ENCODE peak calls at places on chromosomes 4 and X, in four cellular contexts. B, Q, J and S are unnamed samples.

GRCh38 chr4:38152305-38152704 is 192.1 kb downstream of the PTTG2 start:
- DNase-seq in J (no peak), B (no peak), Q (no peak), S (no peak)

GRCh38 chrX:7062912-7063311 is 84.6 kb upstream of the STS start:
- DNase-seq in J (no peak), B (no peak), Q (no peak), S (no peak)

GRCh38 chrX:31168596-31168995 is 96.8 kb upstream of the FTHL17 start:
- DNase-seq in B (no peak), J (no peak), Q (no peak), S (peak; percentile 58)

GRCh38 chrX:12771445-12772069 is 19.7 kb upstream of the PRPS2 start:
- DNase-seq in B (peak; percentile 78), J (peak; percentile 19), Q (peak; percentile 58), S (peak; percentile 84)

GRCh38 chrX:17968367-17968766 is 107.3 kb upstream of the RAI2 start:
- DNase-seq in Q (no peak), B (no peak), J (no peak), S (no peak)

GRCh38 chr4:153076861-153077260 is 127.4 kb upstream of the TRIM2 start:
- DNase-seq in B (no peak), J (no peak), Q (no peak), S (no peak)

GRCh38 chr4:81164623-81165416 is 50.2 kb downstream of the PRKG2 start:
- DNase-seq in J (peak; percentile 77), Q (no peak), B (peak; percentile 94), S (no peak)

GRCh38 chr4:88002786-88003185 is 4.6 kb upstream of the PKD2 start:
- DNase-seq in J (peak; percentile 30), B (no peak), Q (peak; percentile 23), S (no peak)

GRCh38 chr4:86453044-86453501 is 93.2 kb upstream of the MAPK10 start:
- DNase-seq in Q (peak; percentile 63), J (peak; percentile 22), B (peak; percentile 4), S (no peak)

GRCh38 chr4:121800961-121801714 is at the start of gene EXOSC9:
- DNase-seq in Q (peak; percentile 97), B (peak; percentile 93), J (peak; percentile 92), S (peak; percentile 97)

GRCh38 chrX:155115174-155115830 is 44.0 kb downstream of the BRCC3 start:
- DNase-seq in B (no peak), J (no peak), Q (no peak), S (no peak)

GRCh38 chr4:176443117-176443516 is 123.4 kb downstream of the SPCS3 start:
- DNase-seq in B (peak; percentile 89), Q (peak; percentile 86), J (peak; percentile 98), S (no peak)

GRCh38 chrX:24306430-24306829 is 7.4 kb downstream of the SUPT20HL2 start:
- DNase-seq in Q (peak; percentile 17), B (no peak), J (no peak), S (peak; percentile 5)

GRCh38 chr4:71229477-71230257 is 109.2 kb upstream of the SLC4A4 start:
- DNase-seq in B (peak; percentile 70), Q (peak; percentile 78), J (peak; percentile 50), S (peak; percentile 30)

GRCh38 chrX:1598876-1599790 is 7.7 kb downstream of the AKAP17A start:
- DNase-seq in Q (no peak), B (no peak), J (no peak), S (no peak)

GRCh38 chrX:23694606-23695005 is 27.3 kb downstream of the PRDX4 start:
- DNase-seq in J (peak; percentile 37), Q (peak; percentile 66), B (peak; percentile 72), S (peak; percentile 63)

GRCh38 chr4:70705146-70705855 is 16.5 kb upstream of the RUFY3 start:
- DNase-seq in J (peak; percentile 68), Q (peak; percentile 66), B (peak; percentile 88), S (peak; percentile 80)

GRCh38 chrX:46865281-46865680 is 28.4 kb downstream of the RP2 start:
- DNase-seq in B (peak; percentile 69), J (peak; percentile 69), Q (peak; percentile 45), S (no peak)

GRCh38 chr4:123304151-123305021 is 92.2 kb upstream of the SPRY1 start:
- DNase-seq in Q (no peak), B (no peak), J (no peak), S (peak; percentile 34)

GRCh38 chrX:17933856-17934255 is 72.8 kb upstream of the RAI2 start:
- DNase-seq in B (peak; percentile 35), Q (no peak), J (no peak), S (no peak)

GRCh38 chr4:102103368-102103767 is 241.9 kb downstream of the SLC39A8 start:
- DNase-seq in J (no peak), Q (no peak), B (no peak), S (no peak)

GRCh38 chr4:3486556-3487270 is 23.6 kb downstream of the DOK7 start:
- DNase-seq in B (no peak), Q (no peak), J (no peak), S (no peak)

GRCh38 chr4:186587416-186588018 is 32.1 kb upstream of the MTNR1A start:
- DNase-seq in Q (peak; percentile 77), J (peak; percentile 41), B (peak; percentile 54), S (peak; percentile 63)

GRCh38 chr4:85842540-85842939 is 367.6 kb downstream of the ARHGAP24 start:
- DNase-seq in J (peak; percentile 66), B (peak; percentile 12), Q (no peak), S (no peak)

GRCh38 chrX:65643046-65643785 is 24.2 kb upstream of the MSN start:
- DNase-seq in J (peak; percentile 63), Q (peak; percentile 57), B (peak; percentile 68), S (no peak)

GRCh38 chr4:174983128-174983750 is 65.1 kb downstream of the ADAM29 start:
- DNase-seq in B (no peak), Q (no peak), J (no peak), S (no peak)

GRCh38 chr4:109803924-109804571 is 2.2 kb upstream of the CFI start:
- DNase-seq in Q (peak; percentile 69), B (peak; percentile 58), J (peak; percentile 67), S (peak; percentile 66)

GRCh38 chr4:40962551-40963185 is 212.9 kb downstream of the NSUN7 start:
- DNase-seq in J (peak; percentile 87), Q (peak; percentile 95), B (no peak), S (no peak)

GRCh38 chr4:94714761-94715160 is 43.0 kb upstream of the BMPR1B start:
- DNase-seq in Q (peak; percentile 23), B (no peak), J (peak; percentile 89), S (no peak)

GRCh38 chr4:172245493-172245892 is 432.3 kb downstream of the GALNTL6 start:
- DNase-seq in Q (no peak), J (no peak), B (peak; percentile 6), S (no peak)

GRCh38 chrX:72105436-72105835 is 26.3 kb downstream of the RTL5 start:
- DNase-seq in Q (no peak), J (no peak), B (no peak), S (peak; percentile 79)

GRCh38 chrX:44935640-44936039 is 62.7 kb downstream of the KDM6A start:
- DNase-seq in J (no peak), B (peak; percentile 66), Q (no peak), S (no peak)
- H3K4me3 ChIP-seq in J (no peak overlapping the region), B (no peak overlapping the region), Q (no peak overlapping the region), S (no peak overlapping the region)

GRCh38 chr4:139605516-139605915 is 49.5 kb upstream of the SETD7 start:
- DNase-seq in Q (no peak), B (no peak), J (no peak), S (no peak)

GRCh38 chr4:139600662-139601061 is 44.6 kb upstream of the SETD7 start:
- DNase-seq in Q (no peak), J (no peak), B (no peak), S (no peak)

GRCh38 chr4:139607302-139608060 is 51.5 kb upstream of the SETD7 start:
- DNase-seq in J (no peak), Q (no peak), B (no peak), S (no peak)

GRCh38 chr4:139606600-139607301 is 50.7 kb upstream of the SETD7 start:
- DNase-seq in Q (peak; percentile 56), B (peak; percentile 54), J (peak; percentile 36), S (no peak)

GRCh38 chr4:139603576-139604387 is 47.8 kb upstream of the SETD7 start:
- DNase-seq in J (peak; percentile 52), Q (peak; percentile 74), B (peak; percentile 73), S (peak; percentile 61)
- TF ChIP-seq CTCF in J (peak; percentile 68), Q (peak; percentile 65), B (peak; percentile 75), S (peak; percentile 51)

GRCh38 chr4:16250665-16251365 is 24.5 kb upstream of the TAPT1 start:
- DNase-seq in B (peak; percentile 18), Q (peak; percentile 32), J (peak; percentile 83), S (no peak)
- H3K4me3 ChIP-seq in B (no peak overlapping the region), Q (no peak overlapping the region), J (no peak overlapping the region), S (no peak overlapping the region)

DNA sequence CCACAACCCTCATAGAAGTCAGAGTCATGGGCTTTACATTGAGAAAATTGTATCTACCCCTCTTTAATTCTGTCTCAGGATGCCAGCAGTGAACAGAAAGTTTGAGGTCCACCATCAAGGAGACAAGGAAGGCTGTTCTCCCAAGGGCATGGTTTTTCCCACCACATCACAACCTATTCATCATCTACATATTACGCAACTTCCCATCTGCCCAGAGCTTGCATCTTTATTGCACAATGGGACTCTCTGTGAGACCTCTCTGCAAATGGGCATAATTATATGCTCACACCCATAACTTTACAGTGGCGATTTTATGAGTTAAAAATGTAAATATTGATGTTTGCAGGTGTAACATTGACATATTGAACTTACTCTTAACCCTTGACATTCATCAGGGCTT is 38.9 kb downstream of the PAGE2 start:
- DNase-seq in B (no peak), Q (peak; percentile 42), J (no peak), S (no peak)
- TF ChIP-seq CTCF in B (no peak), Q (no peak), J (no peak), S (no peak)

DNA sequence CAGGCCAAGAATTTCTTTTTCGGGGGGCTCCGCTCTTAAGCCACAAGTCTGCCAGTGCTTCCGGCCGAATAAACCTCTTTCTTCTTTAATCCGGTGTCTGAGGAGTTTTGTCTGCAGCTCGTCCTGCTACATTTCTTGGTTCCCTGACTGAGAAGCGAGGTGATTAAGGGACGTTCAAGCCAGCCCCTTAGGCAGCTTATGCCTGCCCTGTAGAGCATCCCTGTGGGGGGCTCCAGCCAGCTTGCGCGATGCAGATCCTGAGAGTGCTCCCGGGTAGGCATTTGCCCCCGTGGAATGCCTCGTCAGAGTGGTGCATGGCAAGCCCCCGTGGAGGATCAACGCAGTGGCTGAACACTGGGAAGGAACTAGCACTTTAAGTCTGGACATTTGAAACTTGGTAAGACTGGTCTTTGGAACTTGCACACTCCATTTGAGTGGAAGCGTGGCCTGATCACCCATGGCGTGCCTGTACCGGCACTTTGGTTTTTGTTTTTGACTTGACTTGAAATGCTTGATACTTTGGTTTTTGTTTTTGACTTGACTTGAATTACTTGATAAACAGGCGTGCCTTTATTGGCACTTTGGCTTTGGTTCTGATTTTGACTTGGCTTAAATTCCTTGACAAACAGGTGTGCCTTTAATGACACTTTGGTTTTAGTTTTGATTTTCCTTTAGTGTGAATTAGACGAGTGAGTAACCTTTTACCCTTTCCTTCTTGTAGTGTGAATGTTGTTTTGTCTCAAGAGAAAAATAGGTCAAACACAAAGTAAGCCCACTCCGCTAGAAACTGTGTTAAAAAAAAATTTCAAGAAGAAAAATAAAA is 6.1 kb downstream of the ACOX3 start:
- DNase-seq in J (no peak), Q (no peak), B (no peak), S (peak; percentile 32)
- H3K4me3 ChIP-seq in J (no peak overlapping the region), Q (no peak overlapping the region), B (no peak overlapping the region), S (peak overlapping the region; percentile 79)

DNA sequence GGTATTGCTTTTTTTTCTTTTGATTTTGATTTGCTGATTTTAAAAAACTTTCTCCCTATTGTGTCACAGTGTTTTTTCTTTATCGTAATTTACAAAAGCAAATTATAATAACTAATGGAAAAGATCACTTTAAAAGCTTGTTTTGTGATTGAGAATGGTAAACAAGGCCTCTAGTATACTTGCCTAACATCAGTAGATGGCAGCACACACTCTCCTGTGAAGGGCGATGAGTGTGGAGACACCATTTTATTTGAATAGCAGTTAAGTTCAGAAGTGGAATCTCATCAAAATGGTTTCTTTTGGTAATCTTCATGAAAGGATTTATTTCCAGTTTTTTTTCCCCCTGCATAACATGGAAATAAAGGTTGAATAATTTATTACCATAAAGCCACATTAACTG is 72.3 kb downstream of the PAK3 start:
- DNase-seq in B (peak; percentile 10), Q (peak; percentile 1), J (peak; percentile 10), S (peak; percentile 31)
- TF ChIP-seq CTCF in B (peak; percentile 48), Q (no peak), J (no peak), S (no peak)